ENCODE peak calls at places on chromosomes 7 and 10, in nine cellular contexts. One of them, this sample, is unnamed.
A peak's percentile ranks its signal among the peaks of the same experiment; 100 is the strongest.

GRCh38 chr10:80405636-80406035 is 2.7 kb upstream of the PRXL2A start:
- DNase-seq in Peyer's patch: no peak
- DNase-seq in tibial nerve: no peak
- DNase-seq in CD8-positive, alpha-beta T cell: no peak
- DNase-seq in astrocyte: no peak
- DNase-seq in cardiac muscle cell: peak; percentile 73
- DNase-seq in ovary: no peak
- DNase-seq in RWPE2: no peak
- DNase-seq in SJSA1: no peak
- DNase-seq in this sample: no peak

GRCh38 chr10:58209669-58210068 is 58.0 kb downstream of the IPMK start:
- DNase-seq in CD8-positive, alpha-beta T cell: no peak
- DNase-seq in Peyer's patch: no peak
- DNase-seq in ovary: no peak
- DNase-seq in tibial nerve: no peak
- DNase-seq in astrocyte: no peak
- DNase-seq in SJSA1: no peak
- DNase-seq in RWPE2: no peak
- DNase-seq in cardiac muscle cell: peak; percentile 3
- DNase-seq in this sample: no peak

GRCh38 chr7:1052031-1052818 is 7.9 kb downstream of the GPR146 start:
- DNase-seq in Peyer's patch: no peak
- DNase-seq in astrocyte: no peak
- DNase-seq in tibial nerve: no peak
- DNase-seq in ovary: no peak
- DNase-seq in RWPE2: no peak
- DNase-seq in SJSA1: no peak
- DNase-seq in CD8-positive, alpha-beta T cell: no peak
- DNase-seq in cardiac muscle cell: no peak
- DNase-seq in this sample: no peak

GRCh38 chr7:128304212-128304611 is 39.5 kb downstream of the RBM28 start:
- DNase-seq in tibial nerve: no peak
- DNase-seq in RWPE2: no peak
- DNase-seq in SJSA1: no peak
- DNase-seq in ovary: no peak
- DNase-seq in astrocyte: no peak
- DNase-seq in cardiac muscle cell: no peak
- DNase-seq in CD8-positive, alpha-beta T cell: no peak
- DNase-seq in Peyer's patch: no peak
- DNase-seq in this sample: no peak

GRCh38 chr7:1059200-1060091 is 15.1 kb downstream of the GPR146 start:
- DNase-seq in astrocyte: no peak
- DNase-seq in RWPE2: no peak
- DNase-seq in CD8-positive, alpha-beta T cell: no peak
- DNase-seq in tibial nerve: peak; percentile 63
- DNase-seq in SJSA1: no peak
- DNase-seq in ovary: no peak
- DNase-seq in cardiac muscle cell: peak; percentile 83
- DNase-seq in Peyer's patch: no peak
- DNase-seq in this sample: no peak

GRCh38 chr7:149883452-149883861 is 9.7 kb downstream of the ATP6V0E2 start:
- DNase-seq in CD8-positive, alpha-beta T cell: no peak
- DNase-seq in cardiac muscle cell: peak; percentile 70
- DNase-seq in ovary: peak; percentile 69
- DNase-seq in RWPE2: no peak
- DNase-seq in astrocyte: no peak
- DNase-seq in SJSA1: no peak
- DNase-seq in Peyer's patch: peak; percentile 68
- DNase-seq in tibial nerve: no peak
- DNase-seq in this sample: peak; percentile 63

GRCh38 chr10:77898323-77899079 is 28.1 kb downstream of the DLG5 start:
- DNase-seq in ovary: no peak
- DNase-seq in SJSA1: no peak
- DNase-seq in Peyer's patch: peak; percentile 67
- DNase-seq in CD8-positive, alpha-beta T cell: no peak
- DNase-seq in tibial nerve: no peak
- DNase-seq in astrocyte: no peak
- DNase-seq in RWPE2: peak; percentile 98
- DNase-seq in cardiac muscle cell: peak; percentile 42
- DNase-seq in this sample: no peak

GRCh38 chr10:11141571-11142091 is 124.0 kb downstream of the CELF2 start:
- DNase-seq in ovary: no peak
- DNase-seq in tibial nerve: no peak
- DNase-seq in CD8-positive, alpha-beta T cell: no peak
- DNase-seq in RWPE2: no peak
- DNase-seq in Peyer's patch: no peak
- DNase-seq in cardiac muscle cell: no peak
- DNase-seq in astrocyte: no peak
- DNase-seq in SJSA1: no peak
- DNase-seq in this sample: no peak

GRCh38 chr10:47246409-47247189 is 53.4 kb upstream of the GDF10 start:
- DNase-seq in cardiac muscle cell: no peak
- DNase-seq in tibial nerve: no peak
- DNase-seq in RWPE2: no peak
- DNase-seq in SJSA1: no peak
- DNase-seq in CD8-positive, alpha-beta T cell: no peak
- DNase-seq in ovary: no peak
- DNase-seq in Peyer's patch: no peak
- DNase-seq in astrocyte: no peak
- DNase-seq in this sample: no peak

GRCh38 chr10:116146374-116146773 is 126.6 kb downstream of the GFRA1 start:
- DNase-seq in SJSA1: no peak
- DNase-seq in ovary: no peak
- DNase-seq in Peyer's patch: no peak
- DNase-seq in CD8-positive, alpha-beta T cell: no peak
- DNase-seq in RWPE2: no peak
- DNase-seq in astrocyte: peak; percentile 21
- DNase-seq in cardiac muscle cell: peak; percentile 5
- DNase-seq in tibial nerve: no peak
- DNase-seq in this sample: no peak

GRCh38 chr7:112182749-112183148 is 23.4 kb downstream of the DOCK4 start:
- DNase-seq in cardiac muscle cell: peak; percentile 66
- DNase-seq in tibial nerve: no peak
- DNase-seq in Peyer's patch: no peak
- DNase-seq in CD8-positive, alpha-beta T cell: no peak
- DNase-seq in ovary: no peak
- DNase-seq in RWPE2: no peak
- DNase-seq in astrocyte: no peak
- DNase-seq in SJSA1: no peak
- DNase-seq in this sample: no peak

GRCh38 chr10:117214401-117214800 is 17.1 kb downstream of the KCNK18 start:
- DNase-seq in cardiac muscle cell: no peak
- DNase-seq in CD8-positive, alpha-beta T cell: no peak
- DNase-seq in tibial nerve: no peak
- DNase-seq in Peyer's patch: no peak
- DNase-seq in SJSA1: no peak
- DNase-seq in RWPE2: no peak
- DNase-seq in ovary: no peak
- DNase-seq in astrocyte: no peak
- DNase-seq in this sample: no peak

GRCh38 chr10:68647928-68648327 is 73.1 kb upstream of the CCAR1 start:
- DNase-seq in tibial nerve: no peak
- DNase-seq in RWPE2: no peak
- DNase-seq in SJSA1: no peak
- DNase-seq in cardiac muscle cell: no peak
- DNase-seq in CD8-positive, alpha-beta T cell: no peak
- DNase-seq in ovary: no peak
- DNase-seq in astrocyte: peak; percentile 84
- DNase-seq in Peyer's patch: no peak
- DNase-seq in this sample: no peak

GRCh38 chr10:78875932-78876331 is 192.8 kb upstream of the ZMIZ1 start:
- DNase-seq in Peyer's patch: no peak
- DNase-seq in RWPE2: no peak
- DNase-seq in astrocyte: no peak
- DNase-seq in tibial nerve: no peak
- DNase-seq in CD8-positive, alpha-beta T cell: no peak
- DNase-seq in ovary: no peak
- DNase-seq in cardiac muscle cell: no peak
- DNase-seq in SJSA1: no peak
- DNase-seq in this sample: no peak

GRCh38 chr7:100516135-100516812 is 22.7 kb upstream of the AGFG2 start:
- DNase-seq in Peyer's patch: no peak
- DNase-seq in CD8-positive, alpha-beta T cell: peak; percentile 36
- DNase-seq in RWPE2: no peak
- DNase-seq in astrocyte: peak; percentile 95
- DNase-seq in ovary: peak; percentile 59
- DNase-seq in cardiac muscle cell: no peak
- DNase-seq in tibial nerve: peak; percentile 60
- DNase-seq in SJSA1: peak; percentile 60
- DNase-seq in this sample: no peak

GRCh38 chr7:70894799-70895198 is 237.1 kb upstream of the GALNT17 start:
- DNase-seq in cardiac muscle cell: no peak
- DNase-seq in Peyer's patch: no peak
- DNase-seq in CD8-positive, alpha-beta T cell: no peak
- DNase-seq in ovary: no peak
- DNase-seq in astrocyte: no peak
- DNase-seq in tibial nerve: no peak
- DNase-seq in SJSA1: no peak
- DNase-seq in RWPE2: no peak
- DNase-seq in this sample: no peak

DNA sequence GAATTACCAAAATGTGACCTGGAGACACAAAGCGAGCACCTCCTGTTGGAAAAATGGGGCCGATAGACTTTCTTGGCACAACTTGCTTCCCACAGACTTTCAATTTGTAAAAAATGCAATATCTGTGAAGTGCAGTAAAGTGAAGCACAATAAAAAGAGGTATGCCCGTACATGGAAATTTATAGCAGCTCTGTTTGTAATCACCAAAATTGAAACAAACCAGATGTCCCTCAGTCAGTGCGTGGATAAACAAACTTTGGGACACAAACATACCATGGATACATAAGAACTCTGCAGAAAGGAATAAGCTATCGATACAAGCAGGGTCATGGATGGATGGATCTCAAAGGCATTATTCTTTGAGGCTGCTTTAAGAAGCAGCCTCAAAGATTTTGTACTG is 33.6 kb downstream of the ARID5B start:
- DNase-seq in SJSA1: no peak
- DNase-seq in ovary: no peak
- DNase-seq in cardiac muscle cell: no peak
- DNase-seq in Peyer's patch: no peak
- DNase-seq in RWPE2: no peak
- DNase-seq in CD8-positive, alpha-beta T cell: no peak
- DNase-seq in tibial nerve: no peak
- DNase-seq in astrocyte: no peak
- DNase-seq in this sample: no peak
- H3K27ac ChIP-seq in SJSA1: no peak overlapping the region
- H3K27ac ChIP-seq in ovary: no peak overlapping the region
- H3K27ac ChIP-seq in cardiac muscle cell: no peak overlapping the region
- H3K27ac ChIP-seq in Peyer's patch: no peak overlapping the region
- H3K27ac ChIP-seq in RWPE2: no peak overlapping the region
- H3K27ac ChIP-seq in CD8-positive, alpha-beta T cell: no peak overlapping the region
- H3K27ac ChIP-seq in tibial nerve: no peak overlapping the region
- H3K27ac ChIP-seq in astrocyte: no peak overlapping the region
- H3K27ac ChIP-seq in this sample: no peak overlapping the region

DNA sequence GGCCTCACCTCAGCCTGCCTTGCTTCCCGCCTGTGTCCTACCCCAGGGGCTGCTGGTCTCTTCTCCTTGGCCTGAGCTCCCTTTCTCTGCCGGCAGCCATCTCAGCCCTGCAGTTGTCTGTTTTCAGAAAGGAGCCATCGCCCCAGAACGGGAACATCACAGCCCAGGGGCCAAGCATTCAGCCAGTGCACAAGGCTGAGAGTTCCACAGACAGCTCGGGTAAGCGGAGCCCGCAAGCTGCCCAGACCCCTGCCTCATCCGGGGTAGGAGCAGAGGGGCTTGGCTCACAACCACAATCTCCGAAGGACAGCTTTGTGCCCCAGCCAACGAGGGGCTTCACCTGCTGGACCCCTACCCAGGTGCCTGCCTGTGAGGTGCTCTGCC is 5.3 kb upstream of the DEPP1 start:
- DNase-seq in SJSA1: no peak
- DNase-seq in Peyer's patch: no peak
- DNase-seq in tibial nerve: no peak
- DNase-seq in astrocyte: no peak
- DNase-seq in CD8-positive, alpha-beta T cell: no peak
- DNase-seq in cardiac muscle cell: no peak
- DNase-seq in ovary: peak; percentile 27
- DNase-seq in RWPE2: no peak
- DNase-seq in this sample: no peak
- H3K27ac ChIP-seq in SJSA1: no peak overlapping the region
- H3K27ac ChIP-seq in Peyer's patch: no peak overlapping the region
- H3K27ac ChIP-seq in tibial nerve: no peak overlapping the region
- H3K27ac ChIP-seq in astrocyte: no peak overlapping the region
- H3K27ac ChIP-seq in CD8-positive, alpha-beta T cell: no peak overlapping the region
- H3K27ac ChIP-seq in cardiac muscle cell: no peak overlapping the region
- H3K27ac ChIP-seq in ovary: peak overlapping the region; percentile 76
- H3K27ac ChIP-seq in RWPE2: no peak overlapping the region
- H3K27ac ChIP-seq in this sample: no peak overlapping the region

DNA sequence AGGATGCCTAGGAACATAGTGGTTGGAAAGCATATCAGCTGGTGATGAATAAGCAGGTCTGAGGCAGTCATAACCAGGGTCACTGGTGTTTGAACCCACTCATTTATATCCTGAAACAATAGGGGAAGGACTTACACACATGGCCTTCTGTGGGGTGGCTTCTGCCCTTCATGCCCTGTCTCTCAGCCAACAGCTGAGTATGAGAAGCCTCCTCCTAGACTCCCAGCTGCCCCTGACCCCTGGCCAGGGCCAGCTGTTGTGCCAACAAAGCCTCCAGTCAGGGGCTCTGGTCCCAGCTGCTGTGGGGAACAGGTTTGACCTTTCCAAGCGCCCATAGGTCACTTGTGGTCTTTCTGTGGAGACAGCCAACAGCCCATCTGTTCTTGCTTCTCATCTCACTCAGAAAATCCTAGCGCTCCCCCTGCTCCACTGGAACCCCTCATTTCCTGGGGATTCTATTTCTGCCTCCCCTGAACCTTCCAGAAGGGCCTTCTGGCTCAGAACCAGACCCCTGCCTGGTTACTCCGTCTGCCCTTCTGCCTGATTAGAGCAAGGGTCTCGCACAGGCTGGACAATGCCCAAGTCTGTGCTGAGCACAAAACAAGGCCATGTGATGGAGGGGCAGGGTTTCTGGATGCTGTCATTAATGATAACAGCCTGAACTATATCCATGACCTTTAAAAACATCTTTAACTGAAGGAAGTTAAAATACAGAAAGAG is 9.7 kb upstream of the PURB start:
- DNase-seq in CD8-positive, alpha-beta T cell: no peak
- DNase-seq in RWPE2: no peak
- DNase-seq in tibial nerve: no peak
- DNase-seq in Peyer's patch: no peak
- DNase-seq in cardiac muscle cell: no peak
- DNase-seq in ovary: no peak
- DNase-seq in astrocyte: no peak
- DNase-seq in SJSA1: no peak
- DNase-seq in this sample: no peak
- H3K27ac ChIP-seq in CD8-positive, alpha-beta T cell: no peak overlapping the region
- H3K27ac ChIP-seq in RWPE2: no peak overlapping the region
- H3K27ac ChIP-seq in tibial nerve: no peak overlapping the region
- H3K27ac ChIP-seq in Peyer's patch: no peak overlapping the region
- H3K27ac ChIP-seq in cardiac muscle cell: no peak overlapping the region
- H3K27ac ChIP-seq in ovary: no peak overlapping the region
- H3K27ac ChIP-seq in astrocyte: no peak overlapping the region
- H3K27ac ChIP-seq in SJSA1: no peak overlapping the region
- H3K27ac ChIP-seq in this sample: peak overlapping the region; percentile 91

DNA sequence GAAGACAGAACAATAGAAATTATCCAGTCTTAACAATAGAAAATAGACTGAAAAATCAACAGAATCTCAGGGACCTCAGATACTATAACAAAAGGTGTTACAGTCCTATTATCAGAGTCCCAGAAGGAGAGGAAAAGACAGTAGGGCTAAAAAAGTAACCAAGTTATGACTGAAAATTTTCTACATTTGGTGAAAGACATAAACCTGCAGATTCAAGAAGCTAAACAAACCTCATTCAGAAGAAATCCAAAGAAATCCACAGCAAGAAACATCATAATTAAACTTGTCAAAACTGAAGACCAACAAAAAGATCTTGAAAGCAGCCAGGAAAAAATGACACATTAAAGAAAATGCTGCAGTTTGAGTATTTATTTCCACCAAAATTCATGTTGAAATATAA is 41.9 kb downstream of the HECTD2 start:
- DNase-seq in RWPE2: no peak
- DNase-seq in ovary: no peak
- DNase-seq in cardiac muscle cell: no peak
- DNase-seq in CD8-positive, alpha-beta T cell: no peak
- DNase-seq in tibial nerve: no peak
- DNase-seq in SJSA1: no peak
- DNase-seq in astrocyte: no peak
- DNase-seq in Peyer's patch: no peak
- DNase-seq in this sample: no peak
- H3K27ac ChIP-seq in RWPE2: no peak overlapping the region
- H3K27ac ChIP-seq in ovary: no peak overlapping the region
- H3K27ac ChIP-seq in cardiac muscle cell: no peak overlapping the region
- H3K27ac ChIP-seq in CD8-positive, alpha-beta T cell: no peak overlapping the region
- H3K27ac ChIP-seq in tibial nerve: no peak overlapping the region
- H3K27ac ChIP-seq in SJSA1: no peak overlapping the region
- H3K27ac ChIP-seq in astrocyte: no peak overlapping the region
- H3K27ac ChIP-seq in Peyer's patch: no peak overlapping the region
- H3K27ac ChIP-seq in this sample: no peak overlapping the region